ENCODE peak calls at places on chromosomes 5 and 9, in eight cellular contexts. H, S, L, Q, K, X, Y and Z are unnamed samples.

GRCh38 chr9:133239533-133240090 is 30.6 kb upstream of the OBP2B start:
- DNase-seq in H (peak), S (no peak), L (no peak), Q (no peak), K (no peak), X (no peak), Y (no peak), Z (no peak)

GRCh38 chr5:2174572-2174971 is 291.8 kb upstream of the IRX4 start:
- DNase-seq in H (no peak), S (no peak), L (no peak), Q (no peak), K (no peak), X (no peak), Y (no peak), Z (no peak)

GRCh38 chr5:94702729-94703128 is 84.3 kb downstream of the SLF1 start:
- DNase-seq in H (no peak), S (no peak), L (no peak), Q (peak), K (no peak), X (no peak), Y (no peak), Z (no peak)

GRCh38 chr9:136311433-136312375 is 7.8 kb upstream of the CCDC187 start:
- DNase-seq in H (no peak), S (no peak), L (no peak), Q (no peak), K (no peak), X (no peak), Y (no peak), Z (no peak)

GRCh38 chr9:80175286-80175906 is 603.6 kb downstream of the TLE4 start:
- DNase-seq in H (no peak), S (peak), L (no peak), Q (no peak), K (peak), X (no peak), Y (no peak), Z (no peak)

GRCh38 chr5:137858223-137858916 is 9.3 kb upstream of the MYOT start:
- DNase-seq in H (no peak), S (peak), L (no peak), Q (peak), K (peak), X (no peak), Y (no peak), Z (no peak)

GRCh38 chr5:169547508-169547907 is 36.1 kb upstream of the SPDL1 start:
- DNase-seq in H (no peak), S (no peak), L (no peak), Q (no peak), K (no peak), X (peak), Y (no peak), Z (no peak)

GRCh38 chr9:32703635-32704034 is 68.2 kb upstream of the TAF1L start:
- DNase-seq in H (no peak), S (no peak), L (no peak), Q (no peak), K (no peak), X (no peak), Y (no peak), Z (no peak)

GRCh38 chr5:74978347-74978746 is 74.0 kb downstream of the GCNT4 start:
- DNase-seq in H (no peak), S (no peak), L (no peak), Q (no peak), K (no peak), X (no peak), Y (no peak), Z (no peak)

GRCh38 chr5:17087035-17087434 is 130.4 kb upstream of the BASP1 start:
- DNase-seq in H (no peak), S (no peak), L (no peak), Q (no peak), K (no peak), X (no peak), Y (no peak), Z (no peak)

GRCh38 chr5:92761585-92761984 is 819.4 kb downstream of the NR2F1-AS1 start:
- DNase-seq in H (no peak), S (no peak), L (no peak), Q (no peak), K (no peak), X (no peak), Y (no peak), Z (no peak)

GRCh38 chr9:35193762-35194161 is 32.0 kb downstream of the UNC13B start:
- DNase-seq in H (no peak), S (peak), L (no peak), Q (no peak), K (peak), X (no peak), Y (no peak), Z (no peak)

GRCh38 chr5:153629496-153629895 is 139.0 kb downstream of the GRIA1 start:
- DNase-seq in H (no peak), S (no peak), L (no peak), Q (no peak), K (peak), X (no peak), Y (no peak), Z (no peak)

GRCh38 chr9:122580360-122580759 is 2.8 kb downstream of the OR1L8 start:
- DNase-seq in H (no peak), S (peak), L (no peak), Q (no peak), K (peak), X (no peak), Y (no peak), Z (peak)

GRCh38 chr5:143361438-143361837 is 42.0 kb downstream of the NR3C1 start:
- DNase-seq in H (no peak), S (no peak), L (no peak), Q (no peak), K (no peak), X (no peak), Y (no peak), Z (no peak)

GRCh38 chr9:112535364-112535763 is 48.7 kb downstream of the KIAA1958 start:
- DNase-seq in H (no peak), S (peak), L (no peak), Q (no peak), K (peak), X (no peak), Y (no peak), Z (no peak)

GRCh38 chr5:119033135-119033534 is 37.8 kb upstream of the DMXL1 start:
- DNase-seq in H (no peak), S (no peak), L (no peak), Q (no peak), K (no peak), X (no peak), Y (no peak), Z (no peak)

GRCh38 chr5:102561894-102562760 is 63.3 kb upstream of the SLCO6A1 start:
- DNase-seq in H (no peak), S (peak), L (no peak), Q (no peak), K (peak), X (no peak), Y (no peak), Z (no peak)

GRCh38 chr5:88377705-88378656 is 109.3 kb upstream of the TMEM161B start:
- DNase-seq in H (no peak), S (no peak), L (no peak), Q (no peak), K (no peak), X (no peak), Y (no peak), Z (no peak)

GRCh38 chr9:9079473-9079872 is 1279.9 kb upstream of the DMAC1 start:
- DNase-seq in H (no peak), S (no peak), L (no peak), Q (no peak), K (no peak), X (no peak), Y (no peak), Z (no peak)

GRCh38 chr5:151150484-151151262 is 6.9 kb downstream of the ANXA6 start:
- DNase-seq in H (no peak), S (peak), L (peak), Q (peak), K (peak), X (no peak), Y (no peak), Z (no peak)

GRCh38 chr5:40191041-40191550 is 488.6 kb upstream of the PTGER4 start:
- DNase-seq in H (no peak), S (no peak), L (no peak), Q (no peak), K (peak), X (no peak), Y (no peak), Z (no peak)

GRCh38 chr9:36874921-36875320 is 159.1 kb downstream of the PAX5 start:
- DNase-seq in H (no peak), S (peak), L (no peak), Q (no peak), K (peak), X (no peak), Y (no peak), Z (peak)

GRCh38 chr9:91138760-91139159 is 223.0 kb downstream of the AUH start:
- DNase-seq in H (no peak), S (no peak), L (no peak), Q (no peak), K (peak), X (no peak), Y (no peak), Z (no peak)

GRCh38 chr9:98226516-98226915 is 28.9 kb downstream of the TBC1D2 start:
- DNase-seq in H (no peak), S (no peak), L (no peak), Q (no peak), K (peak), X (no peak), Y (no peak), Z (no peak)

GRCh38 chr5:142492781-142493281 is 168.0 kb upstream of the SPRY4 start:
- DNase-seq in H (no peak), S (peak), L (no peak), Q (no peak), K (peak), X (no peak), Y (no peak), Z (no peak)

GRCh38 chr5:150559701-150560100 is 51.8 kb downstream of the NDST1 start:
- DNase-seq in H (no peak), S (peak), L (no peak), Q (no peak), K (peak), X (no peak), Y (no peak), Z (no peak)

GRCh38 chr5:66987540-66987939 is 209.1 kb downstream of the CD180 start:
- DNase-seq in H (no peak), S (no peak), L (no peak), Q (no peak), K (no peak), X (no peak), Y (no peak), Z (no peak)

GRCh38 chr5:5252106-5252505 is 112.0 kb downstream of the ADAMTS16 start:
- DNase-seq in H (no peak), S (no peak), L (no peak), Q (no peak), K (no peak), X (no peak), Y (no peak), Z (no peak)

GRCh38 chr5:51386916-51387853 is 3.9 kb downstream of the ISL1 start:
- DNase-seq in H (no peak), S (peak), L (no peak), Q (no peak), K (no peak), X (no peak), Y (no peak), Z (no peak)

GRCh38 chr9:112334319-112334828 is 955 bp upstream of the PTBP3 start:
- DNase-seq in H (no peak), S (peak), L (peak), Q (peak), K (peak), X (no peak), Y (no peak), Z (no peak)

GRCh38 chr9:112884086-112884485 is 6.6 kb downstream of the SLC46A2 start:
- DNase-seq in H (peak), S (peak), L (no peak), Q (no peak), K (no peak), X (no peak), Y (no peak), Z (no peak)

GRCh38 chr9:32550046-32550608 is 2.0 kb upstream of the SMIM27 start:
- DNase-seq in H (no peak), S (peak), L (no peak), Q (no peak), K (peak), X (no peak), Y (no peak), Z (no peak)

GRCh38 chr9:126275386-126276001 is 51.1 kb upstream of the MVB12B start:
- DNase-seq in H (no peak), S (peak), L (no peak), Q (no peak), K (no peak), X (no peak), Y (no peak), Z (no peak)

GRCh38 chr5:9512452-9512851 is 33.4 kb downstream of the SEMA5A start:
- DNase-seq in H (no peak), S (peak), L (no peak), Q (no peak), K (no peak), X (no peak), Y (no peak), Z (no peak)

GRCh38 chr9:2179557-2179956 is 164.4 kb downstream of the SMARCA2 start:
- DNase-seq in H (no peak), S (no peak), L (no peak), Q (no peak), K (no peak), X (no peak), Y (no peak), Z (no peak)

GRCh38 chr5:138706655-138707480 is 46.4 kb upstream of the CTNNA1 start:
- DNase-seq in H (no peak), S (peak), L (no peak), Q (no peak), K (peak), X (peak), Y (no peak), Z (no peak)

GRCh38 chr5:178272591-178272990 is 40.0 kb upstream of the PHYKPL start:
- DNase-seq in H (no peak), S (no peak), L (no peak), Q (no peak), K (no peak), X (no peak), Y (no peak), Z (no peak)

GRCh38 chr9:130306826-130307666 is 41.5 kb downstream of the HMCN2 start:
- DNase-seq in H (no peak), S (no peak), L (no peak), Q (no peak), K (no peak), X (no peak), Y (no peak), Z (no peak)

GRCh38 chr9:86801246-86801645 is 146.1 kb downstream of the GAS1 start:
- DNase-seq in H (no peak), S (peak), L (no peak), Q (no peak), K (peak), X (no peak), Y (no peak), Z (no peak)

GRCh38 chr5:96487859-96488258 is 54.8 kb upstream of the PCSK1 start:
- DNase-seq in H (no peak), S (peak), L (no peak), Q (no peak), K (no peak), X (no peak), Y (no peak), Z (no peak)

GRCh38 chr5:96489518-96489917 is 56.5 kb upstream of the PCSK1 start:
- DNase-seq in H (no peak), S (no peak), L (no peak), Q (no peak), K (no peak), X (no peak), Y (no peak), Z (no peak)

GRCh38 chr5:96478983-96479382 is 45.9 kb upstream of the PCSK1 start:
- DNase-seq in H (no peak), S (no peak), L (no peak), Q (no peak), K (no peak), X (no peak), Y (no peak), Z (no peak)

GRCh38 chr5:96481396-96481795 is 48.3 kb upstream of the PCSK1 start:
- DNase-seq in H (no peak), S (no peak), L (no peak), Q (no peak), K (peak), X (no peak), Y (no peak), Z (peak)

GRCh38 chr5:96483878-96484277 is 50.8 kb upstream of the PCSK1 start:
- DNase-seq in H (no peak), S (peak), L (no peak), Q (no peak), K (peak), X (no peak), Y (no peak), Z (peak)
- TF ChIP-seq CTCF in H (no peak), S (no peak), L (no peak), Q (no peak), K (no peak), X (no peak), Y (no peak), Z (no peak)

DNA sequence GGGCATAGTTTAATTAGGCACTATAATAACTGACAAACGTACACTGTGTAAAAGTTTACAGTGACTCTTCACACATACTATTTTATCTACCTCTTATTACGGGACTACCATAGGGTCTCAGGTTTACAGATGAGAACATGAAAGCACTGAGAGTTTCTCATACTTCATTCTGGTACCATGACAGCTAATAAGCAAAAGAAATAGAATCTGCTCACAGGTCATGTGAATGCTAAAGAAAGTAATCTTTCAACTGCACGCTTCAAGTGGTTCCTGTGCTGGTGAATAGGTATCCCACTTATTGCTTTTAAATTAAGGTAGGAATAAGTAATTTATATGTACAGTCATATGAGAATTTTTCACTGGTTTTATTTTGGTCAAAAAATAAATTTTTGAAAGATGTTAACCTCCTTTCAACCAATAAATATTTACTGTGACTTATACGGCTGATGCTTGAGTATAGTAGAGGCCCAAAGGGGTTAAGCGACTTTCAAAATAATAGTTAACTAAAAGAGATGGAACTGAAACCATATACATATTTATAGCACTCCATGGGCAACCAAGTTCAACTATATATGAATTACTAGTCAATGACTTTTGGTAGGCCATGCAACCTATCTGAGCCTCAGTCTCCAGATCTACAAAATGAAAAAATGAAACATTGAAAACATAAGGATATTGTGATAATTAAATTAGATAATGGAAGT is 8.1 kb downstream of the CDKN2A start:
- DNase-seq in H (no peak), S (no peak), L (no peak), Q (no peak), K (no peak), X (no peak), Y (no peak), Z (no peak)
- H3K4me3 ChIP-seq in H (no peak), S (no peak), L (no peak), Q (no peak), K (no peak), X (no peak), Y (no peak), Z (no peak)

GRCh38 chr5:132003170-132003744 is 8.2 kb downstream of the ACSL6 start:
- DNase-seq in H (no peak), S (peak), L (no peak), Q (no peak), K (no peak), X (no peak), Y (no peak), Z (no peak)
- TF ChIP-seq CTCF in H (no peak), S (peak), L (no peak), Q (no peak), K (no peak), X (no peak), Y (peak), Z (no peak)

GRCh38 chr9:14323083-14323968 is 9.4 kb upstream of the NFIB start:
- DNase-seq in H (no peak), S (peak), L (no peak), Q (no peak), K (no peak), X (no peak), Y (no peak), Z (no peak)
- H3K4me3 ChIP-seq in H (peak), S (peak), L (peak), Q (peak), K (peak), X (peak), Y (peak), Z (peak)

GRCh38 chr9:19641046-19641445 is 147.8 kb downstream of the SLC24A2 start:
- DNase-seq in H (no peak), S (peak), L (no peak), Q (no peak), K (peak), X (no peak), Y (no peak), Z (no peak)
- TF ChIP-seq CTCF in H (no peak), S (peak), L (no peak), Q (no peak), K (peak), X (no peak), Y (no peak), Z (no peak)

GRCh38 chr5:72468606-72469005 is 38.6 kb downstream of the ZNF366 start:
- DNase-seq in H (no peak), S (peak), L (no peak), Q (no peak), K (no peak), X (no peak), Y (no peak), Z (no peak)
- H3K4me3 ChIP-seq in H (no peak), S (no peak), L (no peak), Q (no peak), K (no peak), X (no peak), Y (no peak), Z (no peak)

GRCh38 chr5:128284236-128284635 is 200.7 kb downstream of the SLC12A2 start:
- DNase-seq in H (no peak), S (no peak), L (no peak), Q (no peak), K (no peak), X (no peak), Y (no peak), Z (no peak)
- TF ChIP-seq CTCF in H (no peak), S (no peak), L (no peak), Q (no peak), K (no peak), X (no peak), Y (no peak), Z (no peak)